ENCODE peak calls at places on chromosome 22, in seven cellular contexts. One of them, this sample, is unnamed.

GRCh38 chr22:29259253-29259899 is 8.4 kb downstream of the RHBDD3 start:
- DNase-seq in KG1: no peak
- DNase-seq in fibroblast of the aortic adventitia: no peak
- DNase-seq in AG09319: no peak
- DNase-seq in body of pancreas: no peak
- DNase-seq in BE2C: peak; percentile 28
- DNase-seq in CD8-positive, alpha-beta memory T cell: no peak
- DNase-seq in this sample: no peak

GRCh38 chr22:40414306-40414705 is 43.9 kb downstream of the SGSM3 start:
- DNase-seq in KG1: no peak
- DNase-seq in fibroblast of the aortic adventitia: peak; percentile 9
- DNase-seq in AG09319: no peak
- DNase-seq in body of pancreas: no peak
- DNase-seq in BE2C: no peak
- DNase-seq in CD8-positive, alpha-beta memory T cell: no peak
- DNase-seq in this sample: no peak

GRCh38 chr22:19904174-19904856 is 37.3 kb upstream of the COMT start:
- DNase-seq in KG1: no peak
- DNase-seq in fibroblast of the aortic adventitia: no peak
- DNase-seq in AG09319: no peak
- DNase-seq in body of pancreas: no peak
- DNase-seq in BE2C: no peak
- DNase-seq in CD8-positive, alpha-beta memory T cell: no peak
- DNase-seq in this sample: no peak

GRCh38 chr22:30877662-30878515 is 90.7 kb downstream of the MORC2 start:
- DNase-seq in KG1: no peak
- DNase-seq in fibroblast of the aortic adventitia: no peak
- DNase-seq in AG09319: no peak
- DNase-seq in body of pancreas: no peak
- DNase-seq in BE2C: no peak
- DNase-seq in CD8-positive, alpha-beta memory T cell: no peak
- DNase-seq in this sample: peak; percentile 30

GRCh38 chr22:33401291-33401690 is 343.1 kb upstream of the SYN3 start:
- DNase-seq in KG1: no peak
- DNase-seq in fibroblast of the aortic adventitia: peak; percentile 39
- DNase-seq in AG09319: no peak
- DNase-seq in body of pancreas: no peak
- DNase-seq in BE2C: no peak
- DNase-seq in CD8-positive, alpha-beta memory T cell: no peak
- DNase-seq in this sample: no peak

GRCh38 chr22:37696657-37697539 is at the start of gene TRIOBP:
- DNase-seq in KG1: no peak
- DNase-seq in fibroblast of the aortic adventitia: peak; percentile 89
- DNase-seq in AG09319: peak; percentile 79
- DNase-seq in body of pancreas: peak; percentile 96
- DNase-seq in BE2C: peak; percentile 100
- DNase-seq in CD8-positive, alpha-beta memory T cell: peak; percentile 58
- DNase-seq in this sample: peak; percentile 40

GRCh38 chr22:37708580-37709444 is 12.0 kb downstream of the TRIOBP start:
- DNase-seq in KG1: no peak
- DNase-seq in fibroblast of the aortic adventitia: no peak
- DNase-seq in AG09319: no peak
- DNase-seq in body of pancreas: no peak
- DNase-seq in BE2C: no peak
- DNase-seq in CD8-positive, alpha-beta memory T cell: no peak
- DNase-seq in this sample: no peak

GRCh38 chr22:47569389-47570299 is 807.2 kb downstream of the TBC1D22A start:
- DNase-seq in KG1: no peak
- DNase-seq in fibroblast of the aortic adventitia: no peak
- DNase-seq in AG09319: no peak
- DNase-seq in body of pancreas: no peak
- DNase-seq in BE2C: no peak
- DNase-seq in CD8-positive, alpha-beta memory T cell: no peak
- DNase-seq in this sample: no peak

GRCh38 chr22:21642584-21643448 is 714 bp downstream of the SDF2L1 start:
- DNase-seq in KG1: peak; percentile 46
- DNase-seq in fibroblast of the aortic adventitia: peak; percentile 52
- DNase-seq in AG09319: no peak
- DNase-seq in body of pancreas: peak; percentile 67
- DNase-seq in BE2C: peak; percentile 82
- DNase-seq in CD8-positive, alpha-beta memory T cell: peak; percentile 44
- DNase-seq in this sample: peak; percentile 4

GRCh38 chr22:28833276-28833923 is 33.0 kb upstream of the XBP1 start:
- DNase-seq in KG1: no peak
- DNase-seq in fibroblast of the aortic adventitia: no peak
- DNase-seq in AG09319: no peak
- DNase-seq in body of pancreas: no peak
- DNase-seq in BE2C: no peak
- DNase-seq in CD8-positive, alpha-beta memory T cell: no peak
- DNase-seq in this sample: no peak

GRCh38 chr22:46453006-46453828 is 84.2 kb downstream of the CELSR1 start:
- DNase-seq in KG1: no peak
- DNase-seq in fibroblast of the aortic adventitia: peak; percentile 9
- DNase-seq in AG09319: no peak
- DNase-seq in body of pancreas: peak; percentile 47
- DNase-seq in BE2C: no peak
- DNase-seq in CD8-positive, alpha-beta memory T cell: no peak
- DNase-seq in this sample: no peak

GRCh38 chr22:30481711-30482110 is 9.9 kb upstream of the SEC14L3 start:
- DNase-seq in KG1: no peak
- DNase-seq in fibroblast of the aortic adventitia: no peak
- DNase-seq in AG09319: no peak
- DNase-seq in body of pancreas: no peak
- DNase-seq in BE2C: no peak
- DNase-seq in CD8-positive, alpha-beta memory T cell: no peak
- DNase-seq in this sample: no peak

GRCh38 chr22:42613869-42614268 is 814 bp downstream of the POLDIP3 start:
- DNase-seq in KG1: peak; percentile 43
- DNase-seq in fibroblast of the aortic adventitia: no peak
- DNase-seq in AG09319: no peak
- DNase-seq in body of pancreas: no peak
- DNase-seq in BE2C: no peak
- DNase-seq in CD8-positive, alpha-beta memory T cell: no peak
- DNase-seq in this sample: no peak

GRCh38 chr22:31199187-31199586 is 12.9 kb upstream of the LIMK2 start:
- DNase-seq in KG1: no peak
- DNase-seq in fibroblast of the aortic adventitia: no peak
- DNase-seq in AG09319: no peak
- DNase-seq in body of pancreas: no peak
- DNase-seq in BE2C: no peak
- DNase-seq in CD8-positive, alpha-beta memory T cell: no peak
- DNase-seq in this sample: no peak

GRCh38 chr22:42068351-42068730 is 2.3 kb downstream of the NAGA start:
- DNase-seq in KG1: no peak
- DNase-seq in fibroblast of the aortic adventitia: no peak
- DNase-seq in AG09319: no peak
- DNase-seq in body of pancreas: no peak
- DNase-seq in BE2C: no peak
- DNase-seq in CD8-positive, alpha-beta memory T cell: no peak
- DNase-seq in this sample: no peak

GRCh38 chr22:29670615-29671014 is 49.2 kb upstream of the CABP7 start:
- DNase-seq in KG1: no peak
- DNase-seq in fibroblast of the aortic adventitia: no peak
- DNase-seq in AG09319: no peak
- DNase-seq in body of pancreas: no peak
- DNase-seq in BE2C: no peak
- DNase-seq in CD8-positive, alpha-beta memory T cell: no peak
- DNase-seq in this sample: no peak

GRCh38 chr22:22060200-22061084 is 77.9 kb upstream of the TOP3B start:
- DNase-seq in KG1: no peak
- DNase-seq in fibroblast of the aortic adventitia: peak; percentile 44
- DNase-seq in AG09319: no peak
- DNase-seq in body of pancreas: no peak
- DNase-seq in BE2C: peak; percentile 78
- DNase-seq in CD8-positive, alpha-beta memory T cell: peak; percentile 39
- DNase-seq in this sample: peak; percentile 68

GRCh38 chr22:35921777-35922176 is 106.8 kb downstream of the RBFOX2 start:
- DNase-seq in KG1: peak; percentile 6
- DNase-seq in fibroblast of the aortic adventitia: peak; percentile 90
- DNase-seq in AG09319: peak; percentile 78
- DNase-seq in body of pancreas: peak; percentile 79
- DNase-seq in BE2C: peak; percentile 77
- DNase-seq in CD8-positive, alpha-beta memory T cell: no peak
- DNase-seq in this sample: no peak

GRCh38 chr22:43420991-43421665 is 9.3 kb downstream of the MPPED1 start:
- DNase-seq in KG1: no peak
- DNase-seq in fibroblast of the aortic adventitia: no peak
- DNase-seq in AG09319: no peak
- DNase-seq in body of pancreas: no peak
- DNase-seq in BE2C: no peak
- DNase-seq in CD8-positive, alpha-beta memory T cell: no peak
- DNase-seq in this sample: no peak

GRCh38 chr22:25368271-25368670 is 148.8 kb downstream of the CRYBB2 start:
- DNase-seq in KG1: no peak
- DNase-seq in fibroblast of the aortic adventitia: peak; percentile 72
- DNase-seq in AG09319: peak; percentile 12
- DNase-seq in body of pancreas: no peak
- DNase-seq in BE2C: peak; percentile 78
- DNase-seq in CD8-positive, alpha-beta memory T cell: no peak
- DNase-seq in this sample: no peak

GRCh38 chr22:31346255-31346732 is at the start of gene PATZ1:
- DNase-seq in KG1: peak; percentile 62
- DNase-seq in fibroblast of the aortic adventitia: peak; percentile 71
- DNase-seq in AG09319: peak; percentile 39
- DNase-seq in body of pancreas: peak; percentile 77
- DNase-seq in BE2C: peak; percentile 86
- DNase-seq in CD8-positive, alpha-beta memory T cell: peak; percentile 71
- DNase-seq in this sample: peak; percentile 62

GRCh38 chr22:45460288-45461109 is 42.2 kb upstream of the FBLN1 start:
- DNase-seq in KG1: no peak
- DNase-seq in fibroblast of the aortic adventitia: peak; percentile 96
- DNase-seq in AG09319: peak; percentile 83
- DNase-seq in body of pancreas: peak; percentile 21
- DNase-seq in BE2C: no peak
- DNase-seq in CD8-positive, alpha-beta memory T cell: no peak
- DNase-seq in this sample: no peak

GRCh38 chr22:50323900-50324299 is 2.9 kb downstream of the DENND6B start:
- DNase-seq in KG1: no peak
- DNase-seq in fibroblast of the aortic adventitia: no peak
- DNase-seq in AG09319: no peak
- DNase-seq in body of pancreas: no peak
- DNase-seq in BE2C: no peak
- DNase-seq in CD8-positive, alpha-beta memory T cell: no peak
- DNase-seq in this sample: no peak

GRCh38 chr22:46686221-46686872 is 51.7 kb downstream of the CERK start:
- DNase-seq in KG1: no peak
- DNase-seq in fibroblast of the aortic adventitia: no peak
- DNase-seq in AG09319: no peak
- DNase-seq in body of pancreas: peak; percentile 66
- DNase-seq in BE2C: no peak
- DNase-seq in CD8-positive, alpha-beta memory T cell: no peak
- DNase-seq in this sample: no peak

GRCh38 chr22:19874307-19875060 is 19.8 kb upstream of the GNB1L start:
- DNase-seq in KG1: no peak
- DNase-seq in fibroblast of the aortic adventitia: peak; percentile 11
- DNase-seq in AG09319: no peak
- DNase-seq in body of pancreas: peak; percentile 19
- DNase-seq in BE2C: peak; percentile 13
- DNase-seq in CD8-positive, alpha-beta memory T cell: no peak
- DNase-seq in this sample: no peak

GRCh38 chr22:38974170-38974825 is 7.8 kb upstream of the APOBEC3B start:
- DNase-seq in KG1: no peak
- DNase-seq in fibroblast of the aortic adventitia: no peak
- DNase-seq in AG09319: no peak
- DNase-seq in body of pancreas: no peak
- DNase-seq in BE2C: no peak
- DNase-seq in CD8-positive, alpha-beta memory T cell: no peak
- DNase-seq in this sample: no peak

GRCh38 chr22:27941143-27941542 is 22.1 kb upstream of the PITPNB start:
- DNase-seq in KG1: no peak
- DNase-seq in fibroblast of the aortic adventitia: no peak
- DNase-seq in AG09319: no peak
- DNase-seq in body of pancreas: no peak
- DNase-seq in BE2C: no peak
- DNase-seq in CD8-positive, alpha-beta memory T cell: no peak
- DNase-seq in this sample: no peak

GRCh38 chr22:42757475-42757874 is 36.8 kb upstream of the A4GALT start:
- DNase-seq in KG1: no peak
- DNase-seq in fibroblast of the aortic adventitia: no peak
- DNase-seq in AG09319: no peak
- DNase-seq in body of pancreas: no peak
- DNase-seq in BE2C: no peak
- DNase-seq in CD8-positive, alpha-beta memory T cell: no peak
- DNase-seq in this sample: no peak

GRCh38 chr22:50473855-50474671 is 772 bp downstream of the SBF1 start:
- DNase-seq in KG1: no peak
- DNase-seq in fibroblast of the aortic adventitia: peak; percentile 50
- DNase-seq in AG09319: no peak
- DNase-seq in body of pancreas: peak; percentile 61
- DNase-seq in BE2C: peak; percentile 44
- DNase-seq in CD8-positive, alpha-beta memory T cell: peak; percentile 25
- DNase-seq in this sample: no peak

GRCh38 chr22:40747361-40747760 is 68.1 kb downstream of the MCHR1 start:
- DNase-seq in KG1: no peak
- DNase-seq in fibroblast of the aortic adventitia: no peak
- DNase-seq in AG09319: no peak
- DNase-seq in body of pancreas: no peak
- DNase-seq in BE2C: no peak
- DNase-seq in CD8-positive, alpha-beta memory T cell: no peak
- DNase-seq in this sample: no peak

GRCh38 chr22:18152519-18152918 is 2.5 kb downstream of the USP18 start:
- DNase-seq in KG1: no peak
- DNase-seq in fibroblast of the aortic adventitia: no peak
- DNase-seq in AG09319: no peak
- DNase-seq in body of pancreas: no peak
- DNase-seq in BE2C: no peak
- DNase-seq in CD8-positive, alpha-beta memory T cell: no peak
- DNase-seq in this sample: no peak

GRCh38 chr22:46362221-46362933 is 26.9 kb downstream of the TRMU start:
- DNase-seq in KG1: no peak
- DNase-seq in fibroblast of the aortic adventitia: no peak
- DNase-seq in AG09319: no peak
- DNase-seq in body of pancreas: no peak
- DNase-seq in BE2C: no peak
- DNase-seq in CD8-positive, alpha-beta memory T cell: no peak
- DNase-seq in this sample: no peak

GRCh38 chr22:20423636-20424511 is 13.8 kb downstream of the SCARF2 start:
- DNase-seq in KG1: no peak
- DNase-seq in fibroblast of the aortic adventitia: no peak
- DNase-seq in AG09319: no peak
- DNase-seq in body of pancreas: no peak
- DNase-seq in BE2C: no peak
- DNase-seq in CD8-positive, alpha-beta memory T cell: no peak
- DNase-seq in this sample: peak; percentile 65

GRCh38 chr22:29478326-29479276 is 1.4 kb upstream of the NEFH start:
- DNase-seq in KG1: no peak
- DNase-seq in fibroblast of the aortic adventitia: no peak
- DNase-seq in AG09319: no peak
- DNase-seq in body of pancreas: peak; percentile 20
- DNase-seq in BE2C: no peak
- DNase-seq in CD8-positive, alpha-beta memory T cell: no peak
- DNase-seq in this sample: no peak

GRCh38 chr22:30266445-30267381 is at the start of gene OSM:
- DNase-seq in KG1: peak; percentile 89
- DNase-seq in fibroblast of the aortic adventitia: no peak
- DNase-seq in AG09319: no peak
- DNase-seq in body of pancreas: no peak
- DNase-seq in BE2C: no peak
- DNase-seq in CD8-positive, alpha-beta memory T cell: peak; percentile 56
- DNase-seq in this sample: peak; percentile 50

GRCh38 chr22:38202437-38203089 is 769 bp downstream of the MAFF start:
- DNase-seq in KG1: no peak
- DNase-seq in fibroblast of the aortic adventitia: peak; percentile 91
- DNase-seq in AG09319: peak; percentile 88
- DNase-seq in body of pancreas: peak; percentile 92
- DNase-seq in BE2C: peak; percentile 86
- DNase-seq in CD8-positive, alpha-beta memory T cell: peak; percentile 47
- DNase-seq in this sample: peak; percentile 61